ENCODE peak calls at places on chromosomes 12 and 14, in eight cellular contexts. W is foreskin fibroblast; G is Peyer's patch; H is HFF-Myc; A is suprapubic skin; Y is Jurkat, Clone E6-1; Z is GM06990; F is PC-3. V is an unnamed sample.

GRCh38 chr14:54773171-54774006 is 129.2 kb downstream of the GCH1 start:
- DNase-seq in G (peak; percentile 77), A (peak; percentile 92), F (peak; percentile 100), W (peak; percentile 99), Z (peak; percentile 60), Y (peak; percentile 83), H (peak; percentile 100), V (peak; percentile 64)

GRCh38 chr12:113227169-113227568 is 5.9 kb downstream of the TPCN1 start:
- DNase-seq in H (no peak), G (no peak), Z (no peak), F (no peak), A (no peak), Y (no peak), W (no peak), V (no peak)

GRCh38 chr14:56648508-56649301 is 69.1 kb downstream of the TMEM260 start:
- DNase-seq in H (no peak), A (no peak), Z (no peak), F (no peak), Y (no peak), G (no peak), W (no peak), V (no peak)

GRCh38 chr12:56084958-56085543 is 5.1 kb downstream of the ERBB3 start:
- DNase-seq in W (no peak), G (no peak), H (no peak), A (no peak), Z (no peak), F (peak; percentile 57), Y (no peak), V (no peak)

GRCh38 chr14:96267336-96267735 is 11.3 kb downstream of the BDKRB1 start:
- DNase-seq in H (peak; percentile 93), G (no peak), W (peak; percentile 95), A (no peak), Z (no peak), Y (no peak), F (no peak), V (no peak)

GRCh38 chr12:45191239-45191638 is 24.7 kb upstream of the ANO6 start:
- DNase-seq in H (no peak), A (no peak), W (peak; percentile 60), Z (no peak), Y (no peak), G (no peak), F (peak; percentile 26), V (no peak)

GRCh38 chr14:76937181-76938091 is 91.1 kb downstream of the IRF2BPL start:
- DNase-seq in Z (no peak), Y (no peak), H (no peak), G (no peak), F (no peak), A (no peak), W (peak; percentile 95), V (no peak)

GRCh38 chr14:74671789-74672188 is 41.1 kb downstream of the AREL1 start:
- DNase-seq in G (no peak), A (no peak), F (peak; percentile 94), H (no peak), Z (no peak), W (peak; percentile 70), Y (no peak), V (no peak)

GRCh38 chr12:80946591-80946990 is 8.9 kb upstream of the LIN7A start:
- DNase-seq in G (no peak), W (peak; percentile 29), F (peak; percentile 16), Y (no peak), Z (no peak), H (no peak), A (no peak), V (no peak)

GRCh38 chr12:113462880-113463745 is 8.6 kb downstream of the LHX5 start:
- DNase-seq in G (no peak), H (no peak), W (peak; percentile 28), F (no peak), Y (no peak), A (no peak), Z (no peak), V (no peak)

GRCh38 chr12:96250119-96250685 is 56.0 kb downstream of the ELK3 start:
- DNase-seq in W (no peak), H (no peak), A (no peak), Y (no peak), Z (no peak), G (no peak), F (no peak), V (no peak)

GRCh38 chr12:8077207-8077606 is 4.9 kb upstream of the NECAP1 start:
- DNase-seq in H (peak; percentile 43), A (no peak), Y (no peak), G (no peak), W (peak; percentile 85), Z (no peak), F (peak; percentile 65), V (no peak)

GRCh38 chr12:34394211-34395055 is 372.1 kb downstream of the ALG10 start:
- DNase-seq in H (no peak), Z (no peak), Y (no peak), F (no peak), G (peak; percentile 8), W (no peak), A (peak; percentile 55), V (no peak)

GRCh38 chr14:103391048-103391447 is 5.8 kb downstream of the MARK3 start:
- DNase-seq in W (peak; percentile 82), Z (no peak), F (peak; percentile 77), Y (peak; percentile 46), A (no peak), H (peak; percentile 61), G (no peak), V (no peak)

GRCh38 chr12:54215990-54216579 is 27.3 kb upstream of the SMUG1 start:
- DNase-seq in W (no peak), Y (peak; percentile 22), A (no peak), H (no peak), Z (peak; percentile 67), G (no peak), F (no peak), V (no peak)

GRCh38 chr14:73829526-73830431 is 21.9 kb upstream of the PTGR2 start:
- DNase-seq in A (no peak), G (no peak), Z (peak; percentile 52), F (peak; percentile 65), Y (no peak), W (peak; percentile 73), H (no peak), V (no peak)

GRCh38 chr14:82488473-82488872 is 954.8 kb upstream of the SEL1L start:
- DNase-seq in H (no peak), G (no peak), A (no peak), F (peak; percentile 15), W (no peak), Z (no peak), Y (no peak), V (no peak)

GRCh38 chr14:64253672-64254071 is 40.5 kb downstream of the ESR2 start:
- DNase-seq in Y (no peak), F (peak; percentile 93), H (no peak), Z (no peak), W (peak; percentile 76), A (no peak), G (no peak), V (no peak)

GRCh38 chr12:8698830-8699330 is 1.1 kb downstream of the RIMKLB start:
- DNase-seq in F (no peak), H (no peak), Z (no peak), W (peak; percentile 45), A (no peak), G (no peak), Y (no peak), V (no peak)

GRCh38 chr12:96828169-96828789 is 78.8 kb upstream of the NEDD1 start:
- DNase-seq in F (no peak), Y (peak; percentile 21), G (no peak), A (no peak), H (no peak), Z (no peak), W (no peak), V (no peak)

GRCh38 chr12:57211791-57212700 is 4.5 kb upstream of the NXPH4 start:
- DNase-seq in G (no peak), Z (no peak), W (peak; percentile 44), Y (no peak), A (no peak), F (no peak), H (no peak), V (no peak)

GRCh38 chr14:63193236-63193635 is 11.0 kb upstream of the RHOJ start:
- DNase-seq in Z (no peak), H (no peak), F (no peak), A (no peak), W (no peak), G (no peak), Y (no peak), V (no peak)

DNA sequence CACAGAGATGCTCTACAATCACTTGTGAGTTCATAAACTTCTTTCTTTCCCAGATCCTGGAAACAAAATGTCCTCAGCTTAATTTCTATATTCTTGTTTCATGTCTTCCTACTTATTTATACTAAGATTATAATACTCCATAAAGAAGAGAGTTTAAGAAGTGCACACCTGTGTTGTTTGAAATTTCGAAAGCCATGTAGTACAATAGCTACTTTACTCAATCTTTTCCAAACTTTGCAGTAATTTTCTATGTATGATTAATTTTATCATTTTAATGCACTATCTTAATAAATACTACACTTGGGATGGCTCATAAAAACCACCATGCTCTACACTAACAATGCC is 300 bp upstream of the TTC5 start:
- DNase-seq in H (no peak), F (no peak), W (no peak), G (no peak), Z (no peak), A (no peak), Y (no peak), V (no peak)
- H3K4me3 ChIP-seq in H (peak overlapping the region; percentile 66), F (peak overlapping the region; percentile 81), W (peak overlapping the region; percentile 87), G (peak overlapping the region; percentile 82), Z (no peak overlapping the region), A (peak overlapping the region; percentile 55), Y (peak overlapping the region; percentile 79), V (peak overlapping the region; percentile 47)

GRCh38 chr12:109116611-109116949 is 193 bp downstream of the ACACB start:
- DNase-seq in F (no peak), H (no peak), W (no peak), G (no peak), Y (no peak), A (no peak), Z (no peak), V (no peak)
- H3K4me3 ChIP-seq in F (no peak overlapping the region), H (no peak overlapping the region), W (no peak overlapping the region), G (peak overlapping the region; percentile 27), Y (no peak overlapping the region), A (peak overlapping the region; percentile 5), Z (no peak overlapping the region), V (no peak overlapping the region)

DNA sequence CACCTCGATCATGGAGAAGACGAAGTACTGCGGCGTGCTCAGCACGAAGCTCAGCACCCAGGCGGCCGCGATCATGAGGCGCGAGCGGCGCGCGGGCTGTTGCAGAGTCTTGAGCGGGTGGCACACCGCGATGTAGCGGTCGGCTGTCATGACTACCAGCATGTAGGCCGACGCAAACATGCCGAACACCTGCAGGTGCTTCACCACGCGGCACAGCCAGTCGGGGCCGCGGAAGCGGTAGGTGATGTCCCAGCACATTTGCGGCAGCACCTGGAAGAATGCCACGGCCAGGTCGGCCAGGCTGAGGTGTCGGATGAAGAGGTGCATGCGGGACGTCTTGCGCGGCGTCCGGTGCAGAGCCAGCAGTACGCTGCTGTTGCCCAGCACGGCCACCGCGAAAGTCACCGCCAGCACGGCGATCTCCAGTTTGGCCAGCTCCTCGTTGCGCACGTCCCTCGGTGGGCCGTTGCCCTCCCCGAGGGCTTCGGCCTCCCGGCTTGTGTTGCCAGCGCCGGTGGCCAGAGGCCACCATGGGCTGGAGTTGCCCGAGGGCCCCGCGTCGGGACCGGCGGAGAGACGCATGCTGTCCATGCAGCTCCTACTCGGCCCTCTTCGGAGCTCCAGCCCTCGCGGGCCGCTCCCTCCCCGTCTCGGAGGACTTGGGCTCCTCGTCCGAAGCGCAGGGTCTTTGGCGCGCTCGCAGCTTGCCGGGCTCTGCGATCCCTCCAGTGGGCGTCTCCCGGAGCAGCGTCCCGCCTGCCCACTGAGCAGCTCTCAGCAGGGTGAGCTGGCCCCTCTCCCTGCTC is 543 bp downstream of the AVPR1A start:
- DNase-seq in Z (peak; percentile 14), H (no peak), G (peak; percentile 41), Y (peak; percentile 14), F (no peak), W (peak; percentile 24), A (peak; percentile 79), V (no peak)
- H3K4me3 ChIP-seq in Z (no peak overlapping the region), H (no peak overlapping the region), G (peak overlapping the region; percentile 26), Y (no peak overlapping the region), F (no peak overlapping the region), W (peak overlapping the region; percentile 2), A (peak overlapping the region; percentile 51), V (peak overlapping the region; percentile 35)

GRCh38 chr14:21102472-21103164 is 1.8 kb downstream of the TMEM253 start:
- DNase-seq in W (no peak), A (peak; percentile 66), H (no peak), F (no peak), G (no peak), Y (peak; percentile 54), Z (no peak), V (no peak)
- H3K4me3 ChIP-seq in W (peak overlapping the region; percentile 77), A (peak overlapping the region; percentile 66), H (peak overlapping the region; percentile 65), F (peak overlapping the region; percentile 69), G (peak overlapping the region; percentile 65), Y (peak overlapping the region; percentile 97), Z (peak overlapping the region; percentile 93), V (peak overlapping the region; percentile 68)